ENCODE peak calls at places on chromosomes 16 and 17, in six cellular contexts. M, J, S, U, N and F are unnamed samples.
A peak's percentile ranks its signal among the peaks of the same experiment; 100 is the strongest.

GRCh38 chr16:7597677-7598076 is 265.0 kb downstream of the RBFOX1 start:
- DNase-seq in M (no peak), J (no peak), S (no peak), U (no peak), N (no peak), F (no peak)

GRCh38 chr16:1159973-1160772 is 7.3 kb downstream of the CACNA1H start:
- DNase-seq in M (peak; percentile 62), J (no peak), S (no peak), U (no peak), N (no peak), F (no peak)

GRCh38 chr17:38404174-38404943 is 23.9 kb upstream of the ARHGAP23 start:
- DNase-seq in M (no peak), J (no peak), S (no peak), U (no peak), N (peak; percentile 54), F (no peak)

GRCh38 chr17:19897901-19898300 is 30.2 kb upstream of the ULK2 start:
- DNase-seq in M (no peak), J (no peak), S (peak; percentile 16), U (no peak), N (no peak), F (no peak)

GRCh38 chr17:41001795-41002194 is 2.1 kb upstream of the KRTAP3-2 start:
- DNase-seq in M (no peak), J (no peak), S (no peak), U (no peak), N (no peak), F (no peak)

GRCh38 chr17:63841350-63842172 is 924 bp downstream of the SMARCD2 start:
- DNase-seq in M (peak; percentile 89), J (peak; percentile 29), S (no peak), U (no peak), N (no peak), F (peak; percentile 47)

GRCh38 chr17:44930667-44931066 is 15.4 kb upstream of the GFAP start:
- DNase-seq in M (peak; percentile 65), J (no peak), S (no peak), U (no peak), N (no peak), F (no peak)

GRCh38 chr16:720507-720989 is 398 bp upstream of the ANTKMT start:
- DNase-seq in M (peak; percentile 89), J (peak; percentile 84), S (no peak), U (no peak), N (no peak), F (peak; percentile 77)

GRCh38 chr17:78130439-78131101 is at the start of gene TMC8:
- DNase-seq in M (peak; percentile 56), J (peak; percentile 47), S (no peak), U (no peak), N (no peak), F (no peak)

GRCh38 chr17:30915833-30916611 is 5.7 kb upstream of the ADAP2 start:
- DNase-seq in M (no peak), J (no peak), S (no peak), U (no peak), N (no peak), F (no peak)

GRCh38 chr17:74543406-74543805 is 2.5 kb downstream of the CD300C start:
- DNase-seq in M (no peak), J (no peak), S (no peak), U (no peak), N (no peak), F (no peak)

GRCh38 chr16:83713597-83713996 is 94.2 kb upstream of the HSBP1 start:
- DNase-seq in M (peak; percentile 17), J (peak; percentile 68), S (no peak), U (no peak), N (no peak), F (no peak)

GRCh38 chr17:55409030-55409800 is 12.4 kb downstream of the MMD start:
- DNase-seq in M (no peak), J (no peak), S (no peak), U (no peak), N (no peak), F (no peak)

GRCh38 chr16:57538235-57538711 is 1.9 kb upstream of the CCDC102A start:
- DNase-seq in M (no peak), J (no peak), S (no peak), U (no peak), N (peak; percentile 33), F (no peak)

GRCh38 chr16:68234188-68235104 is 1.5 kb downstream of the ESRP2 start:
- DNase-seq in M (no peak), J (no peak), S (peak; percentile 61), U (no peak), N (peak; percentile 80), F (peak; percentile 69)

GRCh38 chr16:19130852-19131808 is 17.4 kb downstream of the ITPRIPL2 start:
- DNase-seq in M (no peak), J (peak; percentile 40), S (no peak), U (no peak), N (no peak), F (peak; percentile 62)

GRCh38 chr16:3195975-3196374 is 8.0 kb downstream of the OR1F1 start:
- DNase-seq in M (no peak), J (no peak), S (no peak), U (no peak), N (no peak), F (no peak)

GRCh38 chr16:80391095-80391494 is 149.7 kb upstream of the DYNLRB2 start:
- DNase-seq in M (no peak), J (no peak), S (no peak), U (no peak), N (no peak), F (no peak)

GRCh38 chr16:30104492-30104891 is 8.5 kb upstream of the YPEL3 start:
- DNase-seq in M (no peak), J (no peak), S (no peak), U (no peak), N (no peak), F (peak; percentile 61)

GRCh38 chr17:30429155-30429554 is 48.1 kb upstream of the GOSR1 start:
- DNase-seq in M (no peak), J (no peak), S (no peak), U (no peak), N (no peak), F (no peak)

GRCh38 chr17:42704495-42705494 is 22.5 kb downstream of the CNTNAP1 start:
- DNase-seq in M (no peak), J (no peak), S (no peak), U (peak; percentile 94), N (no peak), F (no peak)

GRCh38 chr17:81254955-81255717 is 16.0 kb downstream of the NDUFAF8 start:
- DNase-seq in M (no peak), J (peak; percentile 45), S (no peak), U (no peak), N (peak; percentile 68), F (peak; percentile 54)

GRCh38 chr16:23952128-23953041 is 116.6 kb downstream of the PRKCB start:
- DNase-seq in M (peak; percentile 22), J (peak; percentile 85), S (no peak), U (no peak), N (no peak), F (peak; percentile 21)

GRCh38 chr17:76515291-76515949 is 14.2 kb upstream of the RHBDF2 start:
- DNase-seq in M (no peak), J (peak; percentile 48), S (no peak), U (peak; percentile 82), N (no peak), F (no peak)

GRCh38 chr16:58290861-58291260 is 4.0 kb downstream of the PRSS54 start:
- DNase-seq in M (no peak), J (no peak), S (no peak), U (no peak), N (no peak), F (no peak)

GRCh38 chr17:82105882-82106696 is 8.1 kb upstream of the FASN start:
- DNase-seq in M (peak; percentile 97), J (peak; percentile 56), S (peak; percentile 82), U (peak; percentile 51), N (peak; percentile 79), F (peak; percentile 91)

DNA sequence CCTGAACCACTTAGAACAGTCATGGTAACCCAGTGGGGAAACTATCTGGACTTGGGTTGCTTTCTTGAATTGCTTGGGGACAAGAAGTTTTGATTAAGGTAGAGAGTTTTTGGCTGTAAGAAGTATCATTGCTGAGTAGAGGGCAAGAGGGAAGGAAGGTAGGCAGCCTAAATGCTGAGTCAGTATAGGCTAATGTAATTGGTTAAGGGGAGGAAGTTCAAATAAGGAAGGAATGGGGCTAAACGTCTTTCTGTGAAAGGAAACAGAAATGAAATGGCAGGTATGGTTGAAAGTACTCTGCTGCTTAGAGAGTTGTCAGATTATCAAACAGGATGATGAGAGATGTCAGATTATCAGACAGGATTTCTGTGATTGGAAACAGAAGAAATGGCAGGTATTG is 20.3 kb downstream of the KPNB1 start:
- DNase-seq in M (no peak), J (no peak), S (no peak), U (no peak), N (no peak), F (no peak)
- TF ChIP-seq JUND in M (no peak), J (no peak), S (no peak), U (no peak), N (no peak), F (no peak)

GRCh38 chr17:61423967-61424649 is 24.5 kb downstream of the TBX2 start:
- DNase-seq in M (no peak), J (no peak), S (no peak), U (no peak), N (no peak), F (no peak)
- TF ChIP-seq JUND in M (no peak), J (no peak), S (no peak), U (no peak), N (no peak), F (no peak)

GRCh38 chr17:65229596-65229995 is 92.4 kb downstream of the RGS9 start:
- DNase-seq in M (no peak), J (no peak), S (no peak), U (no peak), N (no peak), F (no peak)
- TF ChIP-seq JUND in M (no peak), J (no peak), S (no peak), U (no peak), N (no peak), F (no peak)

GRCh38 chr17:67730706-67731105 is 13.0 kb downstream of the NOL11 start:
- DNase-seq in M (no peak), J (no peak), S (no peak), U (no peak), N (no peak), F (no peak)

GRCh38 chr17:67729903-67730302 is 12.2 kb downstream of the NOL11 start:
- DNase-seq in M (no peak), J (no peak), S (no peak), U (no peak), N (no peak), F (no peak)

DNA sequence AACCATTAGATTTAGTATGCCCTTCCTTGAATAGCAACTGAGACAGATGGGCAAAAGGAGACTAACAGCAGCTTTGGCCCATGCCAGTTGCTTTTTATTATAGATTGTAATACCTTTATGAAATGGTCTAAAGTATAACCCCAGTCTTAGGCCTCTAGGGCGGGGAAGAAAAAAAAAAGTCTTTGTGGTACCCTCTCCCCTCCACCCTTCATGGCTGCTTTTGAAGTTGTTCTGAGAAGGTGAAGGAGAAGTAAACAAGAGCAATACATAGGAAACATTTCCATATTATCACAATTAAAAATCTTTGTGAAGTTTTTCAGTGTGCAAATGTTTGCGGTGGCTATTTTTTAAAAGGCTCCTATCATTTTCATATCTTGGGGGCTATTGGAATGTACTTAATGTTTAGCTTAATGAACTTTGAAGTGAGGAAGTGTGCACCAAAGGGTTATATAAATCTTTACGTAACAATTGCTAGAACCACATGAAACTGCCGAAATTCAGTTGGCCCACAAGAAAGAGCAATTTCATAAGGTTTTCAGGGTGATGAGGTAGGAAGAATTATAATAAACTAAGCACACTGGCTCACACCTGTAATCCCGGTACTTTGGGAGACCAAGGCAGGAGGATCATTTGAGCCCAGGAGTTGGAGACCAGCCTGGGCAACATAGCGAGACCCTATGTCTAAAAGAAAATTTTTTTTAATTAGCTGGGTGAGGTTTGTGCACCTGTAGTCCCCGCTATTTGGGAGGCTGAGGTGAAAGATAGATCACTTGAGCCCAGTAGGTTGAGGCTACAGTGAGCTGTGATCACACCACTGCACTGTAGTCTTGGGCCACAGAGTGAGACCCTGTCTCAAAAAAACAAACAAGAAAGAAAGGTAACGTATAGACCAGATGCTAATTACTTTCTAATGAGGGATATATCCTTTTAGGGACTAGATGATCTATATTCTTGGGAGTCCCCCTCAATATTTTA is 7.8 kb downstream of the NOL11 start:
- DNase-seq in M (no peak), J (no peak), S (no peak), U (no peak), N (no peak), F (no peak)
- TF ChIP-seq JUND in M (no peak), J (no peak), S (no peak), U (no peak), N (no peak), F (no peak)